ENCODE peak calls at places on chromosomes 4 and X, in five cellular contexts. M, G, E, R and I are unnamed samples.

GRCh38 chr4:166092797-166093196 is 219.8 kb downstream of the TLL1 start:
- DNase-seq in M (no peak), G (no peak), E (no peak), R (no peak), I (no peak)

GRCh38 chr4:150974251-150974640 is 40.8 kb downstream of the LRBA start:
- DNase-seq in M (no peak), G (no peak), E (no peak), R (no peak), I (no peak)

GRCh38 chr4:168304744-168305459 is 13.7 kb downstream of the DDX60 start:
- DNase-seq in M (no peak), G (no peak), E (peak; percentile 80), R (no peak), I (no peak)

GRCh38 chr4:140901736-140902336 is 145.7 kb upstream of the TBC1D9 start:
- DNase-seq in M (no peak), G (no peak), E (no peak), R (peak; percentile 30), I (no peak)

GRCh38 chr4:37685726-37686372 is 327 bp downstream of the RELL1 start:
- DNase-seq in M (no peak), G (no peak), E (peak; percentile 22), R (peak; percentile 62), I (no peak)

GRCh38 chr4:92455329-92455839 is 151.6 kb downstream of the GRID2 start:
- DNase-seq in M (no peak), G (no peak), E (no peak), R (no peak), I (no peak)

GRCh38 chr4:175651701-175652100 is 160.4 kb downstream of the GPM6A start:
- DNase-seq in M (no peak), G (no peak), E (no peak), R (no peak), I (no peak)

GRCh38 chr4:148834804-148835598 is 392.8 kb upstream of the NR3C2 start:
- DNase-seq in M (no peak), G (no peak), E (peak; percentile 61), R (no peak), I (no peak)

GRCh38 chr4:76691767-76692689 is 205.9 kb downstream of the SOWAHB start:
- DNase-seq in M (no peak), G (no peak), E (no peak), R (no peak), I (no peak)

GRCh38 chr4:54230479-54231418 is 1.7 kb downstream of the PDGFRA start:
- DNase-seq in M (no peak), G (peak; percentile 58), E (no peak), R (no peak), I (no peak)

GRCh38 chr4:1169171-1169671 is 3.2 kb downstream of the SPON2 start:
- DNase-seq in M (no peak), G (no peak), E (no peak), R (no peak), I (no peak)

GRCh38 chr4:1168291-1169031 is 3.9 kb downstream of the SPON2 start:
- DNase-seq in M (no peak), G (no peak), E (no peak), R (no peak), I (peak; percentile 78)

GRCh38 chr4:1166509-1167243 is 5.7 kb downstream of the SPON2 start:
- DNase-seq in M (no peak), G (no peak), E (no peak), R (no peak), I (peak; percentile 74)

GRCh38 chr4:1169691-1170096 is 2.7 kb downstream of the SPON2 start:
- DNase-seq in M (no peak), G (no peak), E (no peak), R (no peak), I (peak; percentile 77)

GRCh38 chr4:1167244-1167949 is 5.0 kb downstream of the SPON2 start:
- DNase-seq in M (peak; percentile 94), G (peak; percentile 83), E (peak; percentile 79), R (peak; percentile 84), I (peak; percentile 96)
- TF ChIP-seq POLR2A in M (peak; percentile 39), G (no peak), E (no peak), R (no peak), I (no peak)

GRCh38 chrX:65696613-65697012 is 29.2 kb downstream of the MSN start:
- DNase-seq in M (no peak), G (no peak), E (no peak), R (no peak), I (no peak)
- H3K27ac ChIP-seq in M (no peak overlapping the region), G (no peak overlapping the region), E (no peak overlapping the region), R (peak overlapping the region; percentile 79), I (peak overlapping the region; percentile 83)

GRCh38 chrX:140507982-140508305 is 3.1 kb upstream of the SOX3 start:
- DNase-seq in M (no peak), G (no peak), E (no peak), R (no peak), I (no peak)

GRCh38 chrX:140505421-140506337 is 810 bp upstream of the SOX3 start:
- DNase-seq in M (no peak), G (no peak), E (no peak), R (no peak), I (no peak)

GRCh38 chrX:140508958-140509357 is 4.1 kb upstream of the SOX3 start:
- DNase-seq in M (no peak), G (no peak), E (no peak), R (no peak), I (no peak)

GRCh38 chrX:140509468-140510305 is 4.8 kb upstream of the SOX3 start:
- DNase-seq in M (no peak), G (no peak), E (no peak), R (no peak), I (no peak)

GRCh38 chrX:140507223-140507981 is 2.5 kb upstream of the SOX3 start:
- DNase-seq in M (no peak), G (no peak), E (no peak), R (no peak), I (no peak)
- TF ChIP-seq CTCF in M (no peak), G (no peak), E (no peak), R (no peak), I (no peak)

GRCh38 chrX:12956704-12957541 is 18.0 kb upstream of the TMSB4X start:
- DNase-seq in M (peak; percentile 37), G (no peak), E (peak; percentile 63), R (peak; percentile 20), I (no peak)
- TF ChIP-seq POLR2A in M (no peak), G (no peak), E (no peak), R (no peak), I (peak; percentile 54)

GRCh38 chr4:139054791-139055376 is 39.3 kb downstream of the NOCT start:
- DNase-seq in M (no peak), G (no peak), E (peak; percentile 26), R (no peak), I (no peak)
- H3K27ac ChIP-seq in M (no peak overlapping the region), G (no peak overlapping the region), E (no peak overlapping the region), R (no peak overlapping the region), I (no peak overlapping the region)

GRCh38 chr4:27000820-27001219 is 140.2 kb downstream of the STIM2 start:
- DNase-seq in M (no peak), G (no peak), E (no peak), R (no peak), I (no peak)
- TF ChIP-seq CTCF in M (peak; percentile 44), G (no peak), E (peak; percentile 15), R (no peak), I (peak; percentile 31)

GRCh38 chrX:150570512-150570911 is 2.1 kb downstream of the MTM1 start:
- DNase-seq in M (no peak), G (no peak), E (no peak), R (peak; percentile 13), I (no peak)

GRCh38 chrX:150567645-150568319 is 639 bp upstream of the MTM1 start:
- DNase-seq in M (no peak), G (no peak), E (no peak), R (no peak), I (peak; percentile 70)

GRCh38 chrX:150566734-150567182 is 1.7 kb upstream of the MTM1 start:
- DNase-seq in M (no peak), G (no peak), E (no peak), R (no peak), I (no peak)

GRCh38 chrX:150569155-150569477 is 695 bp downstream of the MTM1 start:
- DNase-seq in M (no peak), G (no peak), E (peak; percentile 43), R (peak; percentile 43), I (no peak)

GRCh38 chrX:150568320-150569154 is at the start of gene MTM1:
- DNase-seq in M (peak; percentile 84), G (peak; percentile 93), E (peak; percentile 92), R (peak; percentile 95), I (peak; percentile 97)
- TF ChIP-seq POLR2A in M (no peak), G (peak; percentile 61), E (peak; percentile 53), R (peak; percentile 15), I (no peak)

GRCh38 chrX:21374994-21375794 is 976 bp downstream of the CNKSR2 start:
- DNase-seq in M (no peak), G (peak; percentile 25), E (no peak), R (no peak), I (peak; percentile 78)
- H3K27ac ChIP-seq in M (no peak overlapping the region), G (no peak overlapping the region), E (no peak overlapping the region), R (no peak overlapping the region), I (peak overlapping the region; percentile 76)

GRCh38 chrX:81114757-81115156 is 87.0 kb downstream of the HMGN5 start:
- DNase-seq in M (no peak), G (no peak), E (no peak), R (no peak), I (no peak)
- TF ChIP-seq CTCF in M (no peak), G (no peak), E (no peak), R (no peak), I (no peak)